ENCODE peak calls at places on chromosomes 1 and 21, in ten cellular contexts. H is K562, U is NT2/D1, R is pancreas, M is colonic mucosa, Q is kidney, Z is breast epithelium, J is left lung, I is ascending aorta, N is upper lobe of right lung. T is an unnamed sample. For H3K9me3, the result is how much of the 10 kb centered on the place peaks cover.

GRCh38 chr21:15430023-15430422 is 299.8 kb upstream of the USP25 start:
- DNase-seq in H (no peak), U (no peak), R (no peak), M (no peak), Q (no peak), Z (no peak), J (no peak), I (no peak), N (no peak), T (no peak)

GRCh38 chr1:167516404-167517388 is 1.6 kb downstream of the CD247 start:
- DNase-seq in H (no peak), U (no peak), R (no peak), M (no peak), Q (no peak), Z (no peak), J (no peak), I (peak), N (no peak), T (no peak)

GRCh38 chr1:184888505-184888904 is 85.8 kb downstream of the NIBAN1 start:
- DNase-seq in H (no peak), U (no peak), R (no peak), M (no peak), Q (no peak), Z (no peak), J (no peak), I (no peak), N (no peak), T (no peak)

GRCh38 chr1:153032073-153032472 is 1.1 kb downstream of the SPRR1B start:
- DNase-seq in H (no peak), U (no peak), R (no peak), M (no peak), Q (no peak), Z (no peak), J (no peak), I (no peak), N (no peak), T (no peak)

GRCh38 chr1:7581754-7582264 is 189.3 kb upstream of the VAMP3 start:
- DNase-seq in H (no peak), U (no peak), R (no peak), M (no peak), Q (peak), Z (no peak), J (peak), I (no peak), N (no peak), T (peak)

GRCh38 chr1:24903011-24903461 is 27.0 kb downstream of the RUNX3 start:
- DNase-seq in H (no peak), U (no peak), R (no peak), M (no peak), Q (peak), Z (no peak), J (no peak), I (peak), N (peak), T (no peak)

GRCh38 chr1:115534106-115534505 is 107.7 kb upstream of the VANGL1 start:
- DNase-seq in H (no peak), U (no peak), R (no peak), M (no peak), Q (no peak), Z (no peak), J (no peak), I (no peak), N (no peak), T (no peak)

GRCh38 chr1:240093120-240093961 is 1.7 kb downstream of the FMN2 start:
- DNase-seq in H (no peak), U (no peak), R (no peak), M (no peak), Q (peak), Z (no peak), J (peak), I (no peak), N (no peak), T (no peak)

GRCh38 chr1:119075614-119076013 is 64.8 kb downstream of the WARS2 start:
- DNase-seq in H (no peak), U (no peak), R (no peak), M (no peak), Q (no peak), Z (no peak), J (no peak), I (no peak), N (no peak), T (no peak)

GRCh38 chr1:95116666-95117206 is 419 bp upstream of the TLCD4 start:
- DNase-seq in H (peak), U (peak), R (peak), M (peak), Q (peak), Z (peak), J (peak), I (peak), N (peak), T (peak)

GRCh38 chr21:32412162-32412997 is at the start of gene EVA1C:
- DNase-seq in H (peak), U (peak), R (peak), M (peak), Q (peak), Z (peak), J (peak), I (peak), N (peak), T (peak)

GRCh38 chr1:43235451-43236121 is 34.2 kb upstream of the TMEM125 start:
- DNase-seq in H (no peak), U (no peak), R (no peak), M (peak), Q (no peak), Z (peak), J (no peak), I (peak), N (no peak), T (no peak)

GRCh38 chr1:143720087-143721023 is 251.4 kb downstream of the FAM72C start:
- DNase-seq in H (peak), U (no peak), R (peak), M (peak), Q (peak), Z (no peak), J (no peak), I (no peak), N (peak), T (no peak)

GRCh38 chr1:244011251-244011650 is 39.8 kb upstream of the ZBTB18 start:
- DNase-seq in H (no peak), U (no peak), R (no peak), M (no peak), Q (no peak), Z (no peak), J (no peak), I (no peak), N (no peak), T (no peak)

GRCh38 chr1:217184854-217185253 is 446.0 kb downstream of the GPATCH2 start:
- DNase-seq in H (no peak), U (no peak), R (no peak), M (no peak), Q (no peak), Z (peak), J (no peak), I (no peak), N (no peak), T (no peak)

GRCh38 chr1:199490804-199491527 is 536.5 kb upstream of the NR5A2 start:
- DNase-seq in H (no peak), U (no peak), R (peak), M (no peak), Q (no peak), Z (no peak), J (no peak), I (no peak), N (no peak), T (no peak)

GRCh38 chr1:179366093-179366800 is 476 bp downstream of the AXDND1 start:
- DNase-seq in H (no peak), U (peak), R (no peak), M (no peak), Q (no peak), Z (no peak), J (no peak), I (no peak), N (no peak), T (no peak)

GRCh38 chr1:51569284-51570062 is 47.4 kb upstream of the OSBPL9 start:
- DNase-seq in H (peak), U (peak), R (peak), M (peak), Q (no peak), Z (peak), J (no peak), I (no peak), N (no peak), T (no peak)

GRCh38 chr1:16398371-16398953 is 31.4 kb downstream of the SZRD1 start:
- DNase-seq in H (no peak), U (no peak), R (no peak), M (no peak), Q (no peak), Z (no peak), J (no peak), I (no peak), N (no peak), T (no peak)

GRCh38 chr1:33368431-33368830 is 47.5 kb upstream of the A3GALT2 start:
- DNase-seq in H (no peak), U (no peak), R (no peak), M (no peak), Q (no peak), Z (no peak), J (no peak), I (no peak), N (no peak), T (no peak)

GRCh38 chr21:46069166-46069565 is 28.7 kb upstream of the COL6A2 start:
- DNase-seq in H (no peak), U (no peak), R (no peak), M (no peak), Q (no peak), Z (no peak), J (no peak), I (peak), N (no peak), T (no peak)

GRCh38 chr1:58442114-58442513 is 104.4 kb downstream of the OMA1 start:
- DNase-seq in H (no peak), U (no peak), R (no peak), M (no peak), Q (no peak), Z (no peak), J (no peak), I (no peak), N (no peak), T (no peak)

GRCh38 chr1:221509575-221510360 is 232.1 kb downstream of the DUSP10 start:
- DNase-seq in H (no peak), U (no peak), R (no peak), M (no peak), Q (no peak), Z (no peak), J (no peak), I (no peak), N (no peak), T (no peak)

GRCh38 chr1:205335692-205336091 is 14.1 kb upstream of the NUAK2 start:
- DNase-seq in H (peak), U (peak), R (peak), M (peak), Q (peak), Z (peak), J (peak), I (peak), N (peak), T (peak)

GRCh38 chr1:155320661-155321576 is at the start of gene RUSC1:
- DNase-seq in H (peak), U (no peak), R (peak), M (peak), Q (peak), Z (peak), J (peak), I (peak), N (peak), T (peak)

GRCh38 chr1:205510308-205510950 is 6.0 kb downstream of the CDK18 start:
- DNase-seq in H (no peak), U (no peak), R (no peak), M (no peak), Q (peak), Z (peak), J (no peak), I (no peak), N (no peak), T (no peak)

GRCh38 chr1:39970274-39970673 is 15.3 kb downstream of the MFSD2A start:
- DNase-seq in H (no peak), U (no peak), R (no peak), M (no peak), Q (no peak), Z (no peak), J (no peak), I (no peak), N (no peak), T (no peak)

GRCh38 chr21:42674351-42674940 is 21.0 kb downstream of the PDE9A start:
- DNase-seq in H (peak), U (no peak), R (no peak), M (no peak), Q (peak), Z (no peak), J (peak), I (no peak), N (no peak), T (peak)

GRCh38 chr21:29148535-29148934 is 18.1 kb downstream of the MAP3K7CL start:
- DNase-seq in H (no peak), U (no peak), R (no peak), M (no peak), Q (no peak), Z (no peak), J (no peak), I (no peak), N (no peak), T (no peak)

GRCh38 chr1:3126756-3127718 is 58.0 kb downstream of the PRDM16 start:
- DNase-seq in H (no peak), U (no peak), R (no peak), M (no peak), Q (no peak), Z (no peak), J (no peak), I (no peak), N (no peak), T (no peak)

GRCh38 chr1:3125078-3125477 is 56.1 kb downstream of the PRDM16 start:
- DNase-seq in H (no peak), U (no peak), R (no peak), M (no peak), Q (no peak), Z (no peak), J (no peak), I (peak), N (no peak), T (no peak)

GRCh38 chr1:3127738-3128137 is 58.7 kb downstream of the PRDM16 start:
- DNase-seq in H (no peak), U (no peak), R (no peak), M (no peak), Q (no peak), Z (no peak), J (peak), I (peak), N (peak), T (no peak)

GRCh38 chr1:3124246-3124645 is 55.2 kb downstream of the PRDM16 start:
- DNase-seq in H (no peak), U (no peak), R (no peak), M (no peak), Q (no peak), Z (no peak), J (no peak), I (no peak), N (no peak), T (no peak)

DNA sequence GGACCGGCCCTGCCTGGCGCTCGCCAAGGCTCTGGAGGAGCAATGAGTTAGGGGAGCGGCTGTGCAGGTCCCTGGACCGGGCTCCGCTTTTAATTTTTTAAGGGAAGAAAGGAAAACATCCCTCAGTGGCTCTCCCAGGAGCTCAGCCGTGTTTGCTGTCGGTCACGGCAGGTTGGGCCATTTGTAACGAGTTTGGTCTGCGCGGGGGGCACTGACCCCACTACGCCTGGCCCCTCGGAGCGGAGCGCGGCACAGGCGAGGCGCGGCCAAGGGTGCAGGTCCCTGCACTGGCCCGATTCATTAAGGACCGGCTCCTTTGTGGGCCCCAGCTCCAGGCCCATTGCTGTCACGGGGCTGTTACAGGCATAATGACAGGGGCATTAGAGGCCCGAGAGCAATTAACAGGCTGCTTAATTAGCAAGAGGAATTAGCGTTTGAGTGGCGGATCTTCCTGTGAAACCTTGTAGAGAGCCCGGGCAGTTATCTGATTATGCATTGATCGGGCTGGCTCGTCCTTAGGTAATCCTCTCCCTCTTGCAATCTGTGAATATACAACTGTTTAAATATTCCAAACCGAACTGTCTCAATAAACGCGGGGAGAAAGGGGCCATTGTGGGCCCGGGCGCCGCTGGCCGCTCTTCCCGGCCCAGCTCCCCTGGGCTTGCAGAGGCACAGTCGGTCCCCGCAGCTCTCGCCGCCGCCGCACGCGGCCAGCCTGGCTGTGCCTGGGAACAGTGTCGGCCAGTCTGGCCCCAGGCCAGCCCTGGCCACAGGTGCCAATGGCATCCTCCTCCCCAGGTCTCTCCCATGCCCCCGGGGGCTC is 56.8 kb downstream of the PRDM16 start:
- DNase-seq in H (no peak), U (no peak), R (peak), M (no peak), Q (no peak), Z (no peak), J (no peak), I (no peak), N (no peak), T (no peak)
- H3K4me3 ChIP-seq in H (no peak), U (no peak), R (no peak), M (no peak), Q (no peak), Z (no peak), J (no peak), I (peak), N (no peak), T (no peak)

GRCh38 chr1:246511203-246511602 is 4.1 kb upstream of the SMYD3 start:
- DNase-seq in H (no peak), U (no peak), R (no peak), M (no peak), Q (peak), Z (no peak), J (no peak), I (no peak), N (no peak), T (no peak)

GRCh38 chr1:246512230-246512629 is 5.2 kb upstream of the SMYD3 start:
- DNase-seq in H (no peak), U (no peak), R (no peak), M (no peak), Q (no peak), Z (no peak), J (peak), I (no peak), N (no peak), T (no peak)

GRCh38 chr1:246513041-246513440 is 6.0 kb upstream of the SMYD3 start:
- DNase-seq in H (no peak), U (no peak), R (no peak), M (no peak), Q (no peak), Z (no peak), J (peak), I (no peak), N (no peak), T (no peak)

GRCh38 chr1:246513619-246514343 is 6.7 kb upstream of the SMYD3 start:
- DNase-seq in H (no peak), U (no peak), R (no peak), M (no peak), Q (no peak), Z (no peak), J (peak), I (no peak), N (no peak), T (no peak)

GRCh38 chr1:246512635-246513034 is 5.6 kb upstream of the SMYD3 start:
- DNase-seq in H (no peak), U (no peak), R (no peak), M (no peak), Q (no peak), Z (no peak), J (peak), I (no peak), N (no peak), T (no peak)
- H3K9me3 ChIP-seq in H (under half), U (under half), R (under half), M (under half), Q (under half), Z (under half), J (under half), I (under half), N (under half), T (under half)

GRCh38 chr1:235045921-235046601 is 82.6 kb downstream of the TOMM20 start:
- DNase-seq in H (no peak), U (no peak), R (no peak), M (no peak), Q (peak), Z (no peak), J (no peak), I (no peak), N (peak), T (no peak)

GRCh38 chr1:235045034-235045690 is 83.5 kb downstream of the TOMM20 start:
- DNase-seq in H (no peak), U (no peak), R (no peak), M (no peak), Q (peak), Z (no peak), J (no peak), I (no peak), N (peak), T (no peak)

GRCh38 chr1:235050911-235051360 is 77.7 kb downstream of the TOMM20 start:
- DNase-seq in H (peak), U (no peak), R (no peak), M (no peak), Q (peak), Z (no peak), J (no peak), I (peak), N (peak), T (no peak)

GRCh38 chr1:235049217-235049616 is 79.4 kb downstream of the TOMM20 start:
- DNase-seq in H (no peak), U (no peak), R (no peak), M (no peak), Q (peak), Z (no peak), J (no peak), I (no peak), N (peak), T (no peak)

DNA sequence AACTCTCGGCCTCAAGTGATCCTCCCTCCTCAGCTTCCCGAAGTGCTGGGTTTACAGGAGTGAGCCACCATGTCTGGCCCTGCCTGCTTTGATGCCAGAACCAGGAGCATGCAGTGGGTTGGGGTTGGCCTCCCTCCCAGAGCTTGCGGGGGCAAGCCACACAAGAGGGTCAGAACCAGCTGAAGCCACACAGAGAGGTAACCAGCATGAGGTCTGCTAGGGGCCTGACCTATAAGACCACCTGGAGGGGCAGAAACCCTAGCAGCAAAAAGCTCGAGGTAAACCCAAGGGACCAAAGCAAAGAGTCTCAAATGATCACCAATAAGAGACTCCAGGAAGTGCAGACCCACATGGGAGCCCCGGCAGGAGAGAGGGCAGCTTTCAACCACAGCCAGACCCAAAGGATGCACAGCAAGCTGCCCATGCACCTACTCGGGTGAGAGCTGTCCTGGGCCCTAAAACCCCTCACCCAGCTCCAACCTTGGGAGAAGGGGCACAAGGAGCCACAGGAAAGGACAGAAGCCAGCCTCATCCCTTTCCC is 81.2 kb downstream of the TOMM20 start:
- DNase-seq in H (no peak), U (no peak), R (no peak), M (no peak), Q (peak), Z (no peak), J (no peak), I (no peak), N (peak), T (no peak)
- H3K4me3 ChIP-seq in H (no peak), U (no peak), R (no peak), M (no peak), Q (no peak), Z (no peak), J (no peak), I (peak), N (no peak), T (no peak)

GRCh38 chr1:227765261-227766014 is 30.2 kb downstream of the SNAP47 start:
- DNase-seq in H (no peak), U (no peak), R (no peak), M (no peak), Q (peak), Z (no peak), J (no peak), I (no peak), N (no peak), T (no peak)

GRCh38 chr1:227762231-227762911 is 27.1 kb downstream of the SNAP47 start:
- DNase-seq in H (peak), U (peak), R (peak), M (peak), Q (peak), Z (peak), J (peak), I (peak), N (peak), T (peak)

GRCh38 chr1:227761621-227762230 is 26.5 kb downstream of the SNAP47 start:
- DNase-seq in H (no peak), U (no peak), R (no peak), M (no peak), Q (no peak), Z (no peak), J (no peak), I (no peak), N (no peak), T (no peak)

GRCh38 chr1:227764019-227764391 is 28.8 kb downstream of the SNAP47 start:
- DNase-seq in H (no peak), U (peak), R (no peak), M (no peak), Q (no peak), Z (no peak), J (no peak), I (no peak), N (no peak), T (no peak)

GRCh38 chr1:227763246-227764018 is 28.2 kb downstream of the SNAP47 start:
- DNase-seq in H (no peak), U (no peak), R (no peak), M (no peak), Q (peak), Z (no peak), J (no peak), I (no peak), N (no peak), T (no peak)
- H3K9me3 ChIP-seq in H (under half), U (under half), R (under half), M (under half), Q (under half), Z (under half), J (under half), I (under half), N (under half), T (under half)